ENCODE peak calls at places on chromosomes 7 and 10, in eight cellular contexts. I is hepatocyte, M is PC-9, W is MM.1S, K is GM23338, B is HCT116, L is Karpas-422, H is PC-3. X is an unnamed sample.
A peak's percentile ranks its signal among the peaks of the same experiment; 100 is the strongest.

GRCh38 chr10:101120884-101121660 is 10.0 kb upstream of the TLX1 start:
- DNase-seq in I (peak; percentile 44), M (no peak), W (peak; percentile 51), K (no peak), B (no peak), L (no peak), H (no peak), X (peak; percentile 49)

GRCh38 chr10:50851884-50852671 is 33.3 kb downstream of the A1CF start:
- DNase-seq in I (no peak), M (no peak), W (no peak), K (peak; percentile 9), B (no peak), L (no peak), H (no peak), X (no peak)

GRCh38 chr7:142711722-142712616 is 37.3 kb upstream of the PRSS1 start:
- DNase-seq in I (peak; percentile 50), M (peak; percentile 54), W (peak; percentile 60), K (peak; percentile 58), B (peak; percentile 29), L (peak; percentile 75), H (peak; percentile 66), X (peak; percentile 48)

GRCh38 chr10:127922675-127923366 is 15.9 kb downstream of the PTPRE start:
- DNase-seq in I (peak; percentile 81), M (peak; percentile 91), W (no peak), K (no peak), B (peak; percentile 83), L (no peak), H (peak; percentile 83), X (peak; percentile 88)

GRCh38 chr10:27542812-27543211 is 38.7 kb downstream of the RAB18 start:
- DNase-seq in I (peak; percentile 22), M (no peak), W (no peak), K (no peak), B (no peak), L (no peak), H (no peak), X (peak; percentile 75)

GRCh38 chr10:343231-344215 is 208.3 kb downstream of the ZMYND11 start:
- DNase-seq in I (no peak), M (no peak), W (no peak), K (no peak), B (no peak), L (no peak), H (no peak), X (no peak)

GRCh38 chr10:21531164-21531563 is 2.9 kb upstream of the MLLT10 start:
- DNase-seq in I (no peak), M (no peak), W (no peak), K (no peak), B (no peak), L (no peak), H (no peak), X (peak; percentile 68)

GRCh38 chr10:118904284-118904683 is 125.2 kb upstream of the NANOS1 start:
- DNase-seq in I (no peak), M (no peak), W (no peak), K (no peak), B (no peak), L (no peak), H (no peak), X (no peak)

GRCh38 chr10:127278001-127278400 is 81.6 kb upstream of the INSYN2A start:
- DNase-seq in I (no peak), M (no peak), W (no peak), K (no peak), B (no peak), L (no peak), H (peak; percentile 25), X (peak; percentile 26)

GRCh38 chr10:69464801-69465401 is 13.6 kb downstream of the TSPAN15 start:
- DNase-seq in I (no peak), M (peak; percentile 54), W (no peak), K (no peak), B (no peak), L (no peak), H (no peak), X (no peak)

GRCh38 chr7:152354061-152354460 is 81.7 kb downstream of the KMT2C start:
- DNase-seq in I (no peak), M (no peak), W (no peak), K (no peak), B (no peak), L (no peak), H (no peak), X (peak; percentile 64)

GRCh38 chr10:104099941-104100340 is 14.3 kb upstream of the COL17A1 start:
- DNase-seq in I (no peak), M (no peak), W (no peak), K (no peak), B (no peak), L (no peak), H (no peak), X (peak; percentile 9)

GRCh38 chr10:94199565-94199964 is 163.2 kb downstream of the NOC3L start:
- DNase-seq in I (no peak), M (no peak), W (no peak), K (no peak), B (no peak), L (no peak), H (peak; percentile 24), X (no peak)

GRCh38 chr7:102453319-102453718 is 11.3 kb downstream of the ALKBH4 start:
- DNase-seq in I (no peak), M (no peak), W (peak; percentile 1), K (no peak), B (no peak), L (no peak), H (no peak), X (no peak)

GRCh38 chr7:104936546-104936945 is 77.5 kb upstream of the KMT2E start:
- DNase-seq in I (no peak), M (no peak), W (peak; percentile 73), K (no peak), B (no peak), L (no peak), H (no peak), X (no peak)

GRCh38 chr7:104934665-104935064 is 79.3 kb upstream of the KMT2E start:
- DNase-seq in I (no peak), M (no peak), W (no peak), K (no peak), B (no peak), L (no peak), H (no peak), X (no peak)

GRCh38 chr7:104943502-104944343 is 70.3 kb upstream of the KMT2E start:
- DNase-seq in I (peak; percentile 73), M (peak; percentile 48), W (peak; percentile 95), K (no peak), B (peak; percentile 94), L (no peak), H (no peak), X (no peak)

GRCh38 chr7:104940023-104940710 is 73.8 kb upstream of the KMT2E start:
- DNase-seq in I (no peak), M (no peak), W (no peak), K (peak; percentile 9), B (no peak), L (no peak), H (no peak), X (no peak)

DNA sequence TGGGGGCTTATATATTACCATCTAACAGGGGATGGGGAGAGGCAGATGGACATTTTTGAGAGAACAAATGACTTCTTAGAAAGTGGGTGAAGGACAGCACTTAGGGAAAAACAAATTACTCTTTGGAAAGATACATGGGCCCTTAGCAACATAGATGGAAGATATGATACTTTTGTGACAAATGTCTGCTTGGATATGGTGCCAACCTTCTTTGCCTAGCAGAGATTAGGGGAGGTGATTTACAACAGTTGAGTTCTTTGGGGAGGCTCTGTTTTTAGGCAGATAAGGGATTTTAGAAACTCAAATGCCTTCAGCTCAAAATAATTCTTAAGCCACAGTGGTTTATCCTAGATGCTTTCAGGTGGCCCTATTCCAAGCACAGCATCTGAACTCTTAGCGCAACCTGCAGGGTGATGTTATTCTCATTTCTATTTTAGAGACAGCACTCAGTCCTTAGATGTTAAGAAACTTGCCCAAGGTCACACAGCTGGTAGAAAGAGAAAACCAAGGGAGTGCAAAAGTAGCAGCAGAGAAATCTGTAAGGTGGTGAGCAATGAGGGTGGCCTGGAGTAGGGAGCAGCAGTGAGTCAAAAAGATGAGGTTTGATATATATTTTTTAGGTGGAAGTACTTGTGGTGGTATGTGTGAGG is 75.1 kb upstream of the KMT2E start:
- DNase-seq in I (no peak), M (no peak), W (peak; percentile 94), K (no peak), B (no peak), L (no peak), H (no peak), X (no peak)
- H3K9me2 ChIP-seq in I (no peaks in the 10 kb centered on the region), M (no peaks in the 10 kb centered on the region), W (no peaks in the 10 kb centered on the region), K (no peaks in the 10 kb centered on the region), B (no peaks in the 10 kb centered on the region), L (no peaks in the 10 kb centered on the region), H (no peaks in the 10 kb centered on the region), X (no peaks in the 10 kb centered on the region)

DNA sequence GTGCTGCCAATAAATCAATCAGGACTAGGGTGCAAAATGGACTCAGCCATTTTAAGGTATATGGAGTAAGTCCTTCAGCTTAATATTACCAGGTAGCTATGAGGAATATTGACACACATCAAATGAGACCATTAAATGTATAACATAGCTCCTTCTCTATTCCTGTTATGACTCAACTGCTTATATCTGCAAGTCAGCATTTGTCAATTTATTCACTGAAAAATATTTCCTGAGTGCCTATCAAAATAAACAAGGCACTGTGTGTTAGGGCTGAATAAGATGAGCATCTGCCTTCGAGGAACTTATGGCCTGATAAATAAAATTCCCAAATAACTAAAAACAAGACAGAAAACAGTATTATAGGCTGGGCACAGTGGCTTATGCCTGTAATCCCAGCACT is 113.8 kb downstream of the CDK6 start:
- DNase-seq in I (no peak), M (no peak), W (no peak), K (no peak), B (no peak), L (no peak), H (peak; percentile 32), X (no peak)
- H3K4me2 ChIP-seq in I (no peak overlapping the region), M (no peak overlapping the region), W (peak overlapping the region; percentile 1), K (no peak overlapping the region), B (no peak overlapping the region), L (no peak overlapping the region), H (no peak overlapping the region), X (peak overlapping the region; percentile 64)

DNA sequence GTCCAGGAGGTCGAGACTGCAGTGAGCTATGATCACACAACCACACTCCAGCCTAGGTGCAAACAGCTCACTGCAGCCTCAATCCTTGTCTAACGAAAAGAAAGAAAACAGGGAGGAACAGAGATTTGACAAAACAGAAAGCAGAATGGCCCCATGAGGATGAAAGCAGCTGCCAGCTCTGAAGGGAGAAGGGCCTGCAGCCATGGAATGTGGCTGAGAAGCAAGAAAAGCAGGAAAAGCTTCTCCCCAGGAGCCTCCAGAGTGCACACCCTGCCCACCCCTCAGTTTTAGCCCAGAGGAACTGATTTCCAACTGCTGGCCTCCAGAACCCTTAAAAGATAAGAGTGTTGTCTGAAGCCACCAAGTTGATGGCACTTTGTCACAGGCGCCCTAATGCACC is 13.0 kb downstream of the ESYT2 start:
- DNase-seq in I (peak; percentile 19), M (peak; percentile 70), W (no peak), K (no peak), B (no peak), L (no peak), H (no peak), X (peak; percentile 33)
- H3K9me2 ChIP-seq in I (no peaks in the 10 kb centered on the region), M (no peaks in the 10 kb centered on the region), W (no peaks in the 10 kb centered on the region), K (no peaks in the 10 kb centered on the region), B (no peaks in the 10 kb centered on the region), L (no peaks in the 10 kb centered on the region), H (no peaks in the 10 kb centered on the region), X (no peaks in the 10 kb centered on the region)

DNA sequence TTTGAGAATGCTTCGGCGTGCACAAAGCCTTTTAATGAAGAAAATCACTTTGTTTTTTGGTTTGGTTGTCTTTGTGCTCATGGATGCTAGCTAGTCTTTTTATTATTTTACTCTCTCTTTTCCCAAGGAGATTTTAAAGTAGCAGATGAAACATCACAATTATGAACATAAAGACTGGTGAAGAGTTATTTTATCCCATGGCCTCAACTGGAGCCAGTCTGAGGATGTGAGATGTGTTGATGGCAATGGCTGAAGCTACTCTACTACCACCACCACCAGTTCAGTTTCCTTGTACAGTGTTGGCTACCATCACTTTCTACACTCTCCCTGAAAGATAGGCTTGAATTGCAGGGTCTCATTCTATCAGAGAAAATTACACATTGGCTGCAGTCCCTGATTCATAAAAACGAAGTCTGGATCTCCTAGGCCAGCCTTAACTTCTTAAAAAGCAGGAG is 494 bp upstream of the HERC4 start:
- DNase-seq in I (no peak), M (no peak), W (no peak), K (no peak), B (no peak), L (no peak), H (no peak), X (no peak)
- H3K4me2 ChIP-seq in I (peak overlapping the region; percentile 77), M (peak overlapping the region; percentile 76), W (peak overlapping the region; percentile 47), K (peak overlapping the region; percentile 74), B (peak overlapping the region; percentile 91), L (peak overlapping the region; percentile 72), H (peak overlapping the region; percentile 69), X (peak overlapping the region; percentile 78)